ENCODE peak calls at places on chromosomes 6 and 20, in four cellular contexts. N, P, X and J are unnamed samples.

GRCh38 chr6:32837651-32838113 is 857 bp downstream of the TAP2 start:
- DNase-seq in N (no peak), P (no peak), X (no peak), J (no peak)

GRCh38 chr6:13794184-13794583 is 20.2 kb downstream of the MCUR1 start:
- DNase-seq in N (peak; percentile 9), P (no peak), X (no peak), J (peak; percentile 41)

GRCh38 chr6:7451321-7451720 is 61.7 kb downstream of the RIOK1 start:
- DNase-seq in N (no peak), P (no peak), X (no peak), J (no peak)

GRCh38 chr6:170305772-170306323 is 710 bp upstream of the FAM120B start:
- DNase-seq in N (no peak), P (no peak), X (no peak), J (no peak)

GRCh38 chr6:168319279-168320051 is at the start of gene DACT2:
- DNase-seq in N (no peak), P (no peak), X (no peak), J (no peak)

GRCh38 chr6:34000281-34000680 is 145.6 kb downstream of the GRM4 start:
- DNase-seq in N (no peak), P (no peak), X (no peak), J (no peak)

GRCh38 chr20:10853176-10853575 is 179.4 kb upstream of the JAG1 start:
- DNase-seq in N (no peak), P (no peak), X (no peak), J (no peak)

GRCh38 chr6:156555117-156555516 is 222.1 kb upstream of the ARID1B start:
- DNase-seq in N (no peak), P (no peak), X (no peak), J (no peak)

GRCh38 chr6:13769034-13769654 is 45.2 kb downstream of the MCUR1 start:
- DNase-seq in N (no peak), P (no peak), X (no peak), J (no peak)

GRCh38 chr20:1376453-1377270 is 16.2 kb downstream of the FKBP1A start:
- DNase-seq in N (no peak), P (no peak), X (no peak), J (no peak)

GRCh38 chr20:37310951-37311350 is 21.5 kb downstream of the MANBAL start:
- DNase-seq in N (no peak), P (no peak), X (no peak), J (no peak)

GRCh38 chr6:30875244-30876038 is 8.9 kb upstream of the DDR1 start:
- DNase-seq in N (no peak), P (no peak), X (no peak), J (no peak)

GRCh38 chr6:145315982-145316600 is 419.2 kb downstream of the EPM2A start:
- DNase-seq in N (no peak), P (no peak), X (peak; percentile 25), J (no peak)

GRCh38 chr20:22453244-22454080 is 130.9 kb downstream of the FOXA2 start:
- DNase-seq in N (no peak), P (no peak), X (no peak), J (no peak)

GRCh38 chr6:30061766-30062458 is 847 bp downstream of the POLR1H start:
- DNase-seq in N (no peak), P (no peak), X (no peak), J (no peak)

GRCh38 chr6:25506020-25506419 is 146.0 kb upstream of the SCGN start:
- DNase-seq in N (no peak), P (no peak), X (no peak), J (no peak)

GRCh38 chr20:63830821-63831593 is at the start of gene ZBTB46:
- DNase-seq in N (no peak), P (no peak), X (no peak), J (no peak)

GRCh38 chr20:14067631-14068030 is 72.3 kb downstream of the MACROD2 start:
- DNase-seq in N (no peak), P (no peak), X (no peak), J (no peak)

GRCh38 chr6:46218457-46218856 is 47.7 kb upstream of the ENPP5 start:
- DNase-seq in N (no peak), P (no peak), X (no peak), J (no peak)

GRCh38 chr6:136921521-136921935 is 573 bp upstream of the SLC35D3 start:
- DNase-seq in N (no peak), P (peak; percentile 17), X (no peak), J (no peak)

GRCh38 chr6:43020052-43020705 is 1.2 kb upstream of the RRP36 start:
- DNase-seq in N (no peak), P (no peak), X (no peak), J (no peak)

GRCh38 chr6:43076093-43076927 is at the start of gene PTK7:
- DNase-seq in N (no peak), P (peak; percentile 82), X (peak; percentile 69), J (no peak)

GRCh38 chr6:24980507-24981384 is 45.0 kb upstream of the RIPOR2 start:
- DNase-seq in N (no peak), P (no peak), X (peak; percentile 62), J (no peak)

GRCh38 chr6:16762265-16762546 is 946 bp upstream of the ATXN1 start:
- DNase-seq in N (no peak), P (no peak), X (no peak), J (no peak)

GRCh38 chr20:58669287-58670006 is 18.4 kb downstream of the STX16 start:
- DNase-seq in N (no peak), P (no peak), X (peak; percentile 92), J (no peak)

GRCh38 chr6:140867336-140867735 is 1265.4 kb upstream of the GJE1 start:
- DNase-seq in N (no peak), P (no peak), X (no peak), J (no peak)

GRCh38 chr6:158500016-158500735 is 59.7 kb upstream of the TMEM181 start:
- DNase-seq in N (no peak), P (no peak), X (peak; percentile 6), J (no peak)

GRCh38 chr6:108115598-108116058 is 41.1 kb upstream of the OSTM1 start:
- DNase-seq in N (peak; percentile 13), P (no peak), X (no peak), J (no peak)

GRCh38 chr6:108105584-108105983 is 31.0 kb upstream of the OSTM1 start:
- DNase-seq in N (no peak), P (no peak), X (no peak), J (no peak)

GRCh38 chr6:132725471-132725870 is 11.6 kb upstream of the VNN1 start:
- DNase-seq in N (no peak), P (no peak), X (no peak), J (no peak)

GRCh38 chr20:24425523-24425922 is 43.9 kb upstream of the SYNDIG1 start:
- DNase-seq in N (no peak), P (no peak), X (no peak), J (no peak)

GRCh38 chr6:142372348-142372747 is 70.5 kb downstream of the ADGRG6 start:
- DNase-seq in N (no peak), P (no peak), X (no peak), J (no peak)

GRCh38 chr6:135703621-135704020 is 147.9 kb upstream of the PDE7B start:
- DNase-seq in N (peak; percentile 17), P (no peak), X (no peak), J (no peak)

GRCh38 chr6:7073810-7074525 is 33.8 kb upstream of the RREB1 start:
- DNase-seq in N (peak; percentile 73), P (no peak), X (no peak), J (no peak)